ENCODE peak calls at places on chromosomes 12 and 14, in eight cellular contexts. P is cardiac muscle cell, J is endodermal cell, S is NB4, Z is esophagus muscularis mucosa, X is lower lobe of right lung, N is astrocyte of the spinal cord, L is A549. A is an unnamed sample.

GRCh38 chr12:68428211-68428610 is 96.0 kb upstream of the MDM1 start:
- DNase-seq in Z (no peak), X (no peak), L (no peak), J (no peak), P (no peak), N (no peak), S (no peak), A (no peak)

GRCh38 chr14:67964391-67964812 is 144.8 kb downstream of the RAD51B start:
- DNase-seq in J (no peak), S (no peak), X (no peak), N (no peak), P (peak), L (no peak), Z (no peak), A (peak)

GRCh38 chr12:57148469-57149308 is 1.3 kb upstream of the LRP1-AS start:
- DNase-seq in X (peak), J (no peak), P (peak), N (no peak), S (peak), Z (no peak), L (no peak), A (peak)

GRCh38 chr14:52494444-52494843 is 57.9 kb downstream of the TXNDC16 start:
- DNase-seq in L (no peak), P (no peak), J (no peak), Z (no peak), N (no peak), S (no peak), X (no peak), A (peak)

GRCh38 chr12:51269174-51270066 is 795 bp downstream of the SMAGP start:
- DNase-seq in J (peak), X (peak), Z (no peak), S (peak), L (peak), N (peak), P (peak), A (peak)

GRCh38 chr12:63792333-63792732 is 12.6 kb downstream of the RXYLT1 start:
- DNase-seq in N (no peak), Z (no peak), J (no peak), L (no peak), X (no peak), P (no peak), S (no peak), A (no peak)

GRCh38 chr12:112559784-112560183 is 141.0 kb downstream of the PTPN11 start:
- DNase-seq in L (no peak), J (no peak), X (no peak), N (no peak), Z (no peak), P (peak), S (no peak), A (peak)

GRCh38 chr12:24778486-24779304 is 170.2 kb downstream of the BCAT1 start:
- DNase-seq in Z (no peak), P (peak), J (no peak), L (peak), X (no peak), N (peak), S (peak), A (peak)

GRCh38 chr12:84554199-84554723 is 358.3 kb downstream of the SLC6A15 start:
- DNase-seq in S (no peak), P (no peak), X (no peak), N (no peak), L (no peak), Z (no peak), J (no peak), A (no peak)

GRCh38 chr12:120497524-120498150 is 1.7 kb downstream of the DYNLL1 start:
- DNase-seq in Z (no peak), P (peak), X (no peak), L (no peak), N (no peak), S (no peak), J (no peak), A (peak)

GRCh38 chr12:3658327-3659163 is 94.4 kb downstream of the CRACR2A start:
- DNase-seq in N (no peak), X (no peak), P (peak), L (no peak), Z (no peak), J (peak), S (peak), A (peak)

GRCh38 chr14:67971627-67972625 is 152.3 kb downstream of the RAD51B start:
- DNase-seq in Z (no peak), J (no peak), P (no peak), L (no peak), N (peak), S (no peak), X (no peak), A (no peak)

GRCh38 chr12:62191747-62192485 is 68.3 kb upstream of the USP15 start:
- DNase-seq in N (no peak), S (no peak), J (peak), P (peak), X (peak), Z (no peak), L (no peak), A (peak)

GRCh38 chr12:57838594-57839302 is 7.8 kb downstream of the CTDSP2 start:
- DNase-seq in L (no peak), X (no peak), J (no peak), S (no peak), P (peak), N (no peak), Z (no peak), A (peak)

GRCh38 chr12:88896958-88897357 is 316.7 kb upstream of the KITLG start:
- DNase-seq in P (no peak), X (no peak), J (no peak), Z (no peak), N (no peak), S (no peak), L (no peak), A (no peak)

GRCh38 chr14:52080171-52080800 is 11.4 kb upstream of the NID2 start:
- DNase-seq in L (no peak), X (no peak), N (no peak), S (no peak), J (no peak), P (peak), Z (peak), A (peak)

GRCh38 chr14:104930526-104931322 is 6.0 kb downstream of the PLD4 start:
- DNase-seq in X (no peak), P (no peak), J (no peak), L (no peak), Z (no peak), N (no peak), S (no peak), A (no peak)

GRCh38 chr14:59161571-59162175 is 26.8 kb upstream of the DAAM1 start:
- DNase-seq in J (no peak), L (peak), X (no peak), P (peak), S (peak), N (peak), Z (no peak), A (peak)

GRCh38 chr12:70556179-70556869 is 80.9 kb downstream of the PTPRB start:
- DNase-seq in N (no peak), L (no peak), S (no peak), P (peak), J (no peak), X (no peak), Z (no peak), A (no peak)

GRCh38 chr12:108586306-108586705 is 11.6 kb downstream of the TMEM119 start:
- DNase-seq in Z (no peak), P (no peak), N (no peak), S (no peak), X (no peak), J (no peak), L (no peak), A (no peak)

GRCh38 chr12:8687846-8688601 is 9.8 kb upstream of the RIMKLB start:
- DNase-seq in L (peak), N (peak), Z (peak), S (peak), J (peak), P (peak), X (no peak), A (peak)

GRCh38 chr12:11171953-11172675 is 1.1 kb downstream of the SMIM10L1 start:
- DNase-seq in L (peak), N (no peak), S (peak), Z (no peak), P (peak), J (no peak), X (no peak), A (peak)

GRCh38 chr12:31322651-31323248 is 3.2 kb downstream of the SINHCAF start:
- DNase-seq in S (peak), J (peak), L (peak), N (peak), Z (no peak), X (no peak), P (peak), A (peak)

GRCh38 chr12:50033317-50033679 is 8.0 kb upstream of the RACGAP1 start:
- DNase-seq in L (no peak), X (peak), S (peak), Z (no peak), J (no peak), P (no peak), N (no peak), A (no peak)

GRCh38 chr12:50032516-50033316 is 7.4 kb upstream of the RACGAP1 start:
- DNase-seq in P (no peak), J (peak), S (no peak), N (no peak), Z (no peak), L (no peak), X (peak), A (no peak)
- H3K4me3 ChIP-seq in P (no peak), J (no peak), S (peak), N (peak), Z (peak), L (no peak), X (peak), A (peak)

GRCh38 chr14:99554757-99555531 is 49.1 kb downstream of the CCDC85C start:
- DNase-seq in Z (no peak), X (no peak), P (no peak), N (no peak), L (no peak), J (no peak), S (no peak), A (no peak)
- TF ChIP-seq CTCF in Z (no peak), X (no peak), P (no peak), N (no peak), L (no peak), J (no peak), S (no peak), A (no peak)

GRCh38 chr12:117860111-117860510 is 108.7 kb downstream of the KSR2 start:
- DNase-seq in Z (no peak), L (no peak), P (no peak), J (no peak), S (no peak), X (no peak), N (no peak), A (no peak)

GRCh38 chr12:117861691-117862090 is 107.1 kb downstream of the KSR2 start:
- DNase-seq in N (no peak), X (no peak), S (no peak), P (no peak), L (no peak), J (no peak), Z (no peak), A (no peak)

GRCh38 chr12:117865505-117865904 is 103.3 kb downstream of the KSR2 start:
- DNase-seq in L (no peak), Z (no peak), J (no peak), S (no peak), N (no peak), P (no peak), X (no peak), A (no peak)

GRCh38 chr12:117867348-117867747 is 101.4 kb downstream of the KSR2 start:
- DNase-seq in N (no peak), Z (no peak), L (no peak), X (no peak), S (no peak), P (no peak), J (no peak), A (no peak)

GRCh38 chr12:117863004-117863709 is 105.6 kb downstream of the KSR2 start:
- DNase-seq in L (no peak), N (peak), Z (no peak), P (no peak), S (no peak), X (no peak), J (no peak), A (no peak)
- H3K4me3 ChIP-seq in L (no peak), N (no peak), Z (no peak), P (no peak), S (no peak), X (no peak), J (no peak), A (no peak)

GRCh38 chr12:6843118-6843902 is 2.6 kb downstream of the GNB3 start:
- DNase-seq in L (no peak), S (peak), P (no peak), N (no peak), J (peak), X (no peak), Z (no peak), A (no peak)
- TF ChIP-seq CTCF in L (no peak), S (peak), P (no peak), N (no peak), J (peak), X (no peak), Z (no peak), A (no peak)

DNA sequence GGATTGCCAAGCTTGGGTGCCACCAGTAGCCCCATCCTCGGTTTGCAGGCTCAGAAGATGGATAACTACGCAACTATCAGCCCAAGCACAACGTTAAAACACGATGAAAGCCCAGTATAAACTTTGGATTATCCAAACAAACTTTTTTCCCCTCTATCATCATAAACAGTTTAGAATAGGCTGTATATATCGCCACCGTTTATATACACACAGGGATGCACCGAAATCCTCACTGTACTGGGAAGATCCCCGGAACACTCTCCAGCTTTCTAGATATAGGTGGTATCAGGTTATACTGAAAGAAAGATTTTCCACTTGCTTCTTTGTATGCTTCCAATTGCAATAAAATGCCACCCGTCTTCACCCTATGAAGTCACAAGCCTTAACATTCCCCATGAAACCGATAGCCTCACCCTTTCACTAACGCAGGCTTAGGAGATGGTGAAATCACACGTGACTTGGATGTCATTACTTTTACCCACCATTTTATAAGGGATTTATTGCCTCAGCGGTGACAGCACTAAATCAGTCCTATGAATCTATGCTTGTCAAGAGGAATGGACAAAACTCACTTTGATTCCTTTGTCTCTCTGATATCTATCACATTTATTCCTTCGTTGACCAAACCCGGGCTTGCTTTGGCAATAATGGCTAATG is 207.6 kb upstream of the FOXN3 start:
- DNase-seq in Z (no peak), N (no peak), P (no peak), S (no peak), L (no peak), J (no peak), X (no peak), A (no peak)
- H3K4me3 ChIP-seq in Z (no peak), N (no peak), P (no peak), S (no peak), L (no peak), J (no peak), X (no peak), A (no peak)

DNA sequence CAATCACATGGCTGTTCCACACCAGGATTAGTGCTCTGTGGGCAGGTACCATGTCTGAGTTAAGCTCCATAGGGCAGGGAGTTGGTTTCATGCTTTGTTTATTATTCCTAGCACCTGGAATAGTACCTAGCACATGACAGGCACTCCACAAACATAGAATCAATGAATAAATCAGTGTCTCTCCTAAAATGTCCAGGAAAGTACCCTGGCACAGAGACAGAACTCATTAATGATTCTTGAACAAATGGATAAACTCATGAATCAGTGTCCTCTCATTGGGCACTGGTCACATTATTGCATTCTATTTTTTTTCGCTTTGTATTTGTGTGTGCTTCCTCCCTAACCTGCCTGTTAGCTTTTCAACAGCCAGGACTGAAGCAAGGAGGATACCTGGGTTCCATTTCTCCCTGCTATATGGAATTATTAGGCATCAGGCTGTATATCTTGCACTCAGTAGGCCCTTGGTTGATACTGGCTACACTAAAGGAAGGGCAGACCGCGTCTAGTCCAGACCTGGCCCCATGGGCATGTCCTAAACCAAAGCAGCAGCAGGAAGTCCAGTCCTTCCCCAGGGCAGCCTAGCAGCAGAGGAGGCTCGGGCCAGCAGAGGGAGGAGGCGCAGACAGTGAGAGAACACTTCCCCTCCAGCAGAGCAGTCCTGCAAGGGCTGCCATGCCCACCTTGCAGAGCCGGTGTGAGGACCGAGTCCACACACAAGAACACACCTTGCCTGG is 18.4 kb downstream of the HDAC7 start:
- DNase-seq in S (peak), J (no peak), L (no peak), N (no peak), X (peak), Z (no peak), P (no peak), A (peak)
- TF ChIP-seq CTCF in S (no peak), J (no peak), L (no peak), N (peak), X (peak), Z (peak), P (peak), A (peak)

DNA sequence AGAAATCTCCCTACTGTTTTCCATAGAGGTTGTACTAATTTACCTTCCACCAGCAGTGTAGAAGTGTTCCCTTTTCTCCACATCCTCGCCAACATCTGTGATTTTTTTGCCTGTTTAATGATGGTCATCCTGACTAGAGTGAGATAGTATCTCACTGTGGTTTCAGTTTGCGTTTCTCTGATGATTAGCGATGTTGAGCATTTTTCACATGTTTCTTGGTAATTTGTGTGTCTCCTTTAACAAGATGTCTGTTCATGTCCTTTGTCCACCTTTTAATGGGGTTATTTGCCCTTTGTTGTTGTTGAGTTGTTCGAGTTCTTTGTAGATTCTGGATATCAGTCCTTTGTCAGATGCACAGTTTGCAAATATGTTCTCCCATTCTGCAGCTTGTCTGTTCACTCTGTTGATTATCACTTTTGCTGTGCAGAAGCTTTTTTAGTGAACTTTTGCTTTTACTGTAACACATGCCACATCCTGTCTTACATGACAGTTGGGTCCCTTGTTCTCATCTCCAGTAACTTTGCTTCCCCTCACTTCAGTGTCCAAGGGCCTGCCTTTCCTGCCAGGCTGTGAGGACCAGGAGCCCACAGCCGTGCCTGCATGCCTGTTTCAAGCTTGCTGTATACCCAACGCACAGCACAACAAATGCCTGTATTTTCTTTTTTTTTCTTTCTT is 64.9 kb downstream of the SPRING1 start:
- DNase-seq in N (no peak), J (no peak), X (no peak), Z (no peak), P (no peak), S (peak), L (no peak), A (no peak)
- H3K4me3 ChIP-seq in N (no peak), J (no peak), X (no peak), Z (no peak), P (no peak), S (peak), L (no peak), A (no peak)

GRCh38 chr12:93563807-93564538 is 8.5 kb upstream of the SOCS2 start:
- DNase-seq in P (peak), L (peak), N (peak), X (no peak), S (peak), J (peak), Z (no peak), A (peak)
- TF ChIP-seq CTCF in P (peak), L (peak), N (peak), X (no peak), S (peak), J (peak), Z (no peak), A (peak)

DNA sequence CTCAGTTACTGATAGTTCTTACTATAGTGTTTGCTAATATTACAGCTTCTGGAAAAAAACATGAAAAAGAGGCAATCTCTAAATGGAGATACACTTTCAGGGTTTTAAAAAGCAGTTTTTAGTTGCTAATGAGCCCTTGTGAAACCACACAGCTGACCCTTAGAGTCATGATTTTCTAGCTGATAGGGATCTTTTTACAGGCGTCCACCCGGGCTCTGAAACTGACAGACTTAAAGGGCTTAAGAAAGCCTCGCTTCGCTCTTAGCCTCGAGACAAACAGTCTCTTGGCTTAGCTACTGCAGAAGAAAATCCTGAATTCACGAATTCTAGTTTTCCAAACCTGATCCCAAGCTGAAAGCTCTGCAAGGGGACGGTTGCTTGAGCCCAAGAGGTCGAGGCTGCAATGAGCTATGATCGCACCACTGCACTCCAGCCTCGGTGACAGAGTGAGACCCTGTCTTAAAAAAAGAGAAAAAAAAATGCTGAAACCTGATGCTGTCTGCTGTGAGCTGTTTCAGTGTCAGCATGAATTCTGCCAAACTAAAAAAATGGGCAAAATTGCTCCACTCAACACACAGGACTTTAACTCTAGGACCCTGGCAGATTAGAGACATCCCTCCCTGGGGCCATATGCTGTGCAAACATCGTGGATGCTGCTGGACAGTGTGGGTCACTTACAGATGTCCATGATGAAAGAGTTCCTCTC is 3.0 kb upstream of the HPD start:
- DNase-seq in P (peak), Z (no peak), L (no peak), X (no peak), S (peak), J (no peak), N (peak), A (peak)
- H3K4me3 ChIP-seq in P (no peak), Z (no peak), L (no peak), X (no peak), S (no peak), J (no peak), N (no peak), A (peak)

A was measured in choroid plexus epithelial cell.